ENCODE peak calls at places on chromosomes 2 and 18, in four cellular contexts. R, U, T and B are unnamed samples.

GRCh38 chr2:222959358-222959757 is 92.6 kb upstream of the KCNE4 start:
- DNase-seq in R (no peak), U (peak), T (peak), B (peak)

GRCh38 chr2:21256006-21256405 is 132.2 kb downstream of the TDRD15 start:
- DNase-seq in R (no peak), U (no peak), T (no peak), B (no peak)

GRCh38 chr2:220202066-220202465 is 574.6 kb downstream of the SLC4A3 start:
- DNase-seq in R (no peak), U (no peak), T (no peak), B (no peak)

GRCh38 chr18:8643479-8643878 is 34.2 kb downstream of the RAB12 start:
- DNase-seq in R (no peak), U (no peak), T (no peak), B (no peak)

GRCh38 chr2:39996653-39997080 is 217.6 kb upstream of the THUMPD2 start:
- DNase-seq in R (no peak), U (no peak), T (peak), B (no peak)

GRCh38 chr2:44098050-44098449 is 70.6 kb upstream of the PPM1B start:
- DNase-seq in R (no peak), U (no peak), T (no peak), B (no peak)

GRCh38 chr2:119439574-119440500 is 8.2 kb downstream of the TMEM37 start:
- DNase-seq in R (no peak), U (peak), T (no peak), B (no peak)

GRCh38 chr2:26401739-26402541 is at the start of gene DRC1:
- DNase-seq in R (peak), U (peak), T (peak), B (peak)

GRCh38 chr18:32919799-32920198 is 147.0 kb upstream of the KLHL14 start:
- DNase-seq in R (peak), U (peak), T (no peak), B (no peak)

GRCh38 chr18:47490882-47491281 is 239.4 kb upstream of the SKOR2 start:
- DNase-seq in R (no peak), U (no peak), T (no peak), B (peak)

GRCh38 chr2:7670905-7671304 is 753.7 kb downstream of the RNF144A start:
- DNase-seq in R (no peak), U (no peak), T (no peak), B (no peak)

GRCh38 chr2:237258146-237258545 is 155.8 kb downstream of the COL6A3 start:
- DNase-seq in R (no peak), U (peak), T (peak), B (no peak)

GRCh38 chr2:199677881-199678280 is 173.1 kb downstream of the FTCDNL1 start:
- DNase-seq in R (no peak), U (no peak), T (no peak), B (no peak)

GRCh38 chr2:223010641-223011040 is 41.3 kb upstream of the KCNE4 start:
- DNase-seq in R (no peak), U (no peak), T (peak), B (peak)

GRCh38 chr2:15480552-15480951 is 80.6 kb downstream of the NBAS start:
- DNase-seq in R (no peak), U (no peak), T (no peak), B (no peak)

GRCh38 chr2:881204-881918 is 69.3 kb upstream of the SNTG2 start:
- DNase-seq in R (peak), U (peak), T (no peak), B (no peak)

GRCh38 chr18:21242141-21243040 is at the start of gene GREB1L:
- DNase-seq in R (peak), U (peak), T (peak), B (peak)

GRCh38 chr2:136116813-136117390 is 1.0 kb downstream of the CXCR4 start:
- DNase-seq in R (no peak), U (peak), T (no peak), B (no peak)

GRCh38 chr18:38421016-38421415 is 855.4 kb upstream of the CELF4 start:
- DNase-seq in R (no peak), U (no peak), T (no peak), B (no peak)

GRCh38 chr2:26850002-26850431 is 2.1 kb downstream of the DPYSL5 start:
- DNase-seq in R (no peak), U (no peak), T (no peak), B (no peak)

GRCh38 chr2:213246665-213247281 is 37.5 kb upstream of the SPAG16 start:
- DNase-seq in R (peak), U (no peak), T (peak), B (no peak)

GRCh38 chr18:12811191-12811950 is 72.7 kb downstream of the PTPN2 start:
- DNase-seq in R (no peak), U (no peak), T (peak), B (no peak)

GRCh38 chr2:238285653-238286082 is 2.7 kb downstream of the PER2 start:
- DNase-seq in R (no peak), U (peak), T (peak), B (peak)